ENCODE peak calls at places on chromosomes 6 and 20, in four cellular contexts. O is epithelial cell of proximal tubule, M is RWPE2, C is AG10803. L is an unnamed sample.

GRCh38 chr6:110097443-110097842 is 82.0 kb downstream of the WASF1 start:
- DNase-seq in C (no peak), M (no peak), O (no peak), L (no peak)

GRCh38 chr6:105051941-105052471 is 95.1 kb downstream of the LIN28B start:
- DNase-seq in C (peak; percentile 25), M (no peak), O (no peak), L (no peak)

GRCh38 chr6:117346142-117346930 is 79.4 kb downstream of the ROS1 start:
- DNase-seq in O (no peak), M (no peak), C (peak; percentile 34), L (no peak)

GRCh38 chr20:24987873-24988835 is 4.4 kb downstream of the APMAP start:
- DNase-seq in C (no peak), O (no peak), M (no peak), L (no peak)

GRCh38 chr6:161242779-161243693 is 30.8 kb downstream of the AGPAT4 start:
- DNase-seq in M (no peak), O (no peak), C (peak; percentile 93), L (no peak)

GRCh38 chr20:21291026-21291425 is 12.1 kb upstream of the XRN2 start:
- DNase-seq in M (no peak), C (no peak), O (no peak), L (no peak)

GRCh38 chr20:62779417-62779685 is 16.9 kb upstream of the MRGBP start:
- DNase-seq in C (no peak), M (no peak), O (no peak), L (no peak)

GRCh38 chr6:4088684-4089083 is 9.7 kb upstream of the FAM217A start:
- DNase-seq in O (no peak), M (no peak), C (no peak), L (no peak)

GRCh38 chr6:110755411-110755834 is 59.8 kb downstream of the CDK19 start:
- DNase-seq in C (no peak), M (no peak), O (no peak), L (no peak)

GRCh38 chr20:37389241-37389747 is 43.4 kb downstream of the SRC start:
- DNase-seq in O (no peak), M (peak; percentile 81), C (no peak), L (no peak)

GRCh38 chr20:62363920-62364851 is 2.9 kb downstream of the LAMA5 start:
- DNase-seq in C (no peak), M (peak; percentile 91), O (no peak), L (no peak)

GRCh38 chr6:166597711-166598440 is 11.4 kb upstream of the RAMACL start:
- DNase-seq in M (no peak), O (no peak), C (no peak), L (no peak)

GRCh38 chr6:141105481-141105880 is 1027.2 kb upstream of the GJE1 start:
- DNase-seq in C (peak; percentile 67), M (no peak), O (peak; percentile 95), L (no peak)

GRCh38 chr20:21490105-21490504 is 23.8 kb downstream of the NKX2-2 start:
- DNase-seq in O (no peak), C (peak; percentile 6), M (no peak), L (no peak)

GRCh38 chr6:155054851-155055250 is 59.7 kb downstream of the TIAM2 start:
- DNase-seq in C (peak; percentile 15), M (no peak), O (no peak), L (no peak)

GRCh38 chr20:61178431-61179080 is 73.5 kb upstream of the CDH4 start:
- DNase-seq in M (no peak), C (no peak), O (no peak), L (no peak)

GRCh38 chr6:55578537-55579363 is at the start of gene HMGCLL1:
- DNase-seq in M (peak; percentile 34), O (no peak), C (no peak), L (no peak)

GRCh38 chr20:46192376-46192944 is 74.3 kb downstream of the CD40 start:
- DNase-seq in O (no peak), C (no peak), M (no peak), L (no peak)

GRCh38 chr6:143223895-143224294 is 163.2 kb downstream of the AIG1 start:
- DNase-seq in M (no peak), O (peak; percentile 44), C (peak; percentile 39), L (no peak)

GRCh38 chr20:10521068-10521834 is 86.1 kb downstream of the SLX4IP start:
- DNase-seq in M (no peak), O (peak; percentile 45), C (peak; percentile 72), L (no peak)

GRCh38 chr6:46170357-46171289 is at the start of gene ENPP5:
- DNase-seq in C (no peak), O (no peak), M (peak; percentile 92), L (no peak)

GRCh38 chr6:128570439-128571063 is 50.2 kb upstream of the PTPRK start:
- DNase-seq in O (peak; percentile 19), M (no peak), C (no peak), L (no peak)
- H3K4me3 ChIP-seq in O (no peak overlapping the region), M (no peak overlapping the region), C (no peak overlapping the region), L (no peak overlapping the region)

DNA sequence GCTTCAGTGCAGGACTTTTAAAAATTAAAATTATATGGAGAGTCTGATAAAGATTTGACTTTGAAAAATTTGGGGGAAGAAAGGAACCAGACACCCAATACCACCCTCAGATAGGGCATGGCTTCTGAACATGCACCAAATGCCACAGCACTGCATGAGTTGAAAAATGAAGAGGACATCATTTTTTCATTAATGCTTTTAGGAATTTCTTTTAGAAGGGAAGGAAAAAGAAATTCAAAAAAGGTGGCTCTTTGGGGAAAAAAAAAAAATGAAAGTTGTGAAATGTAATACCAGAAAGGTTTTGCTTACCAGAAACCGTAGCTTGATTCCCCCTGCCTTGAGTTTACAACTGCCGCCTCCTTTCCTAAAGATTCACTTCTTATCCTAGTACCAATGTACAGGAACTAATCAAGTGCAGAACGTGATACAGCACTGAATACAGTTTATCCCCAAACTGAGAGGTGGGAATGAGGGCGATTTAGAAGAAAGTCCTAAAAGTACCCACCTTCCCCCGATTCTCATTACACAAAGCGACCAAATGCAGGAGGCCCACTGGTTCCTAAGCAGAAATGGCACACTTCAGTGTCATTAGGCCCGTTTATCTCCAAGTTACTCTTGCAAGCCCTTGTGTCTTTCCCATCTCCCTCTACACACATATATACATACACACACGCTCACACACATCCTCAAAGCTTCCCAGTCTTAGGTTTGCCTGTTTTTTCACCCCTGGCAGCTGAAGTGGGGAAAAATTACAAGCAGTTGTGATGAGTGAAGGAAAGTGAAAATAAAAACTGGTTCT is 2.8 kb downstream of the PPP1R10 start:
- DNase-seq in O (no peak), M (no peak), C (peak; percentile 23), L (no peak)
- H3K4me3 ChIP-seq in O (peak overlapping the region; percentile 35), M (peak overlapping the region; percentile 58), C (peak overlapping the region; percentile 98), L (peak overlapping the region; percentile 2)

GRCh38 chr6:32796848-32797776 is 19.7 kb downstream of the HLA-DOB start:
- DNase-seq in O (no peak), C (peak; percentile 53), M (no peak), L (peak; percentile 45)
- H3K4me3 ChIP-seq in O (peak overlapping the region; percentile 39), C (peak overlapping the region; percentile 47), M (peak overlapping the region; percentile 6), L (peak overlapping the region; percentile 47)

GRCh38 chr20:22582386-22582959 is 1.9 kb downstream of the FOXA2 start:
- DNase-seq in C (no peak), M (no peak), O (no peak), L (no peak)

GRCh38 chr20:22582960-22583772 is 1.2 kb downstream of the FOXA2 start:
- DNase-seq in O (no peak), C (no peak), M (no peak), L (no peak)

GRCh38 chr20:22583773-22584629 is at the start of gene FOXA2:
- DNase-seq in C (no peak), M (no peak), O (no peak), L (no peak)

GRCh38 chr20:22579711-22580697 is 4.4 kb downstream of the FOXA2 start:
- DNase-seq in M (no peak), O (no peak), C (no peak), L (no peak)

GRCh38 chr20:22581437-22582385 is 2.7 kb downstream of the FOXA2 start:
- DNase-seq in C (no peak), M (no peak), O (no peak), L (no peak)
- H3K4me3 ChIP-seq in C (no peak overlapping the region), M (no peak overlapping the region), O (no peak overlapping the region), L (no peak overlapping the region)

GRCh38 chr6:56852249-56852606 is 102.7 kb upstream of the BEND6 start:
- DNase-seq in O (no peak), M (no peak), C (no peak), L (no peak)
- H3K4me3 ChIP-seq in O (no peak overlapping the region), M (no peak overlapping the region), C (peak overlapping the region; percentile 70), L (peak overlapping the region; percentile 59)

DNA sequence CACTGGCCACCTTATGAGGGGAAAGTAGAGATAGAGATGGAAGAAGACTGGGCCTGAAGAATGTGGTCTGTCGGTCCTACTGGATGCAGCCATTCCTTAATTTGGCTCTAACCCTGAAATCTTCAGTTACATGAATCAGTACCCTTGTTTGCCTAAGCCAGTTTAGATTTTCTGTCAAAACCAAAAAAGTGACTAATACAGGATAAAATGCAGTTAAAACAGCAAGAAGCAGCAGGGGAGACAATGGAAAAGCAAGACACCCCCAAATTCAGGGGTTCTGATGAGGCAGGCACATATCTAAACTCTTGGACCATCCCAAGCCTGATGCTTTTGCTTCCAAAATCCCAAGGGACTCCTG is 17.4 kb upstream of the UBE2V1 start:
- DNase-seq in O (no peak), M (no peak), C (no peak), L (no peak)
- H3K4me3 ChIP-seq in O (no peak overlapping the region), M (no peak overlapping the region), C (no peak overlapping the region), L (no peak overlapping the region)

L was measured in keratinocyte.